ENCODE peak calls at places on chromosomes 13 and 19, in five cellular contexts. W is posterior vena cava; Z is activated T-cell treated with anti-CD3 and anti-CD28 coated beads, Interleukin-2, amount 50 U/mL, for 72 hours; P is NCI-H187; M is GM03348. S is an unnamed sample.

GRCh38 chr13:110555601-110556223 is 5.8 kb downstream of the RAB20 start:
- DNase-seq in Z (no peak), W (no peak), P (no peak), M (no peak), S (no peak)

GRCh38 chr13:94596575-94596971 is 621 bp upstream of the TGDS start:
- DNase-seq in P (no peak), W (no peak), M (no peak), Z (no peak), S (no peak)

GRCh38 chr13:48976677-48977625 is 1.2 kb downstream of the FNDC3A start:
- DNase-seq in M (no peak), P (peak), Z (no peak), W (no peak), S (no peak)

GRCh38 chr19:13986348-13986904 is 19.7 kb downstream of the RFX1 start:
- DNase-seq in W (peak), P (peak), Z (peak), M (peak), S (no peak)

GRCh38 chr13:58869566-58869965 is 1238.0 kb downstream of the PCDH17 start:
- DNase-seq in P (no peak), M (no peak), Z (no peak), W (no peak), S (no peak)

GRCh38 chr19:15562861-15563260 is 52.2 kb upstream of the CYP4F8 start:
- DNase-seq in M (peak), Z (no peak), W (no peak), P (no peak), S (no peak)

GRCh38 chr13:44155422-44156293 is 218.0 kb upstream of the SERP2 start:
- DNase-seq in M (peak), Z (no peak), W (peak), P (peak), S (no peak)

GRCh38 chr13:36130542-36131214 is 504 bp downstream of the DCLK1 start:
- DNase-seq in W (peak), P (peak), Z (no peak), M (peak), S (peak)

GRCh38 chr13:98397221-98397620 is 179.7 kb downstream of the STK24 start:
- DNase-seq in M (no peak), W (no peak), P (no peak), Z (no peak), S (no peak)